ENCODE peak calls at places on chromosome 13, in six cellular contexts. D is naive thymus-derived CD4-positive, alpha-beta T cell; P is iPS-NIHi11; I is stimulated activated CD4-positive, alpha-beta T cell treated with anti-CD3 and anti-CD28 coated beads, TNF-alpha, amount 100 ng/mL, for 48 hours; K is hippocampal formation; L is lower leg skin. Y is an unnamed sample.

GRCh38 chr13:28470286-28470685 is 24.6 kb downstream of the FLT1 start:
- DNase-seq in D (no peak), P (no peak), I (no peak), K (no peak), L (no peak), Y (no peak)

GRCh38 chr13:96011291-96011875 is 41.8 kb downstream of the UGGT2 start:
- DNase-seq in D (no peak), P (no peak), I (no peak), K (no peak), L (no peak), Y (no peak)

GRCh38 chr13:20190481-20191310 is 2.0 kb downstream of the GJB2 start:
- DNase-seq in D (no peak), P (no peak), I (no peak), K (no peak), L (no peak), Y (no peak)

GRCh38 chr13:100633461-100633860 is 41.1 kb downstream of the TMTC4 start:
- DNase-seq in D (no peak), P (no peak), I (no peak), K (no peak), L (no peak), Y (no peak)

GRCh38 chr13:83773961-83774360 is 108.3 kb downstream of the SLITRK1 start:
- DNase-seq in D (no peak), P (no peak), I (no peak), K (no peak), L (no peak), Y (no peak)

GRCh38 chr13:80030491-80030890 is 310.4 kb downstream of the SPRY2 start:
- DNase-seq in D (no peak), P (peak), I (no peak), K (no peak), L (no peak), Y (peak)

GRCh38 chr13:41509996-41510395 is 52.6 kb downstream of the RGCC start:
- DNase-seq in D (no peak), P (no peak), I (no peak), K (no peak), L (peak), Y (no peak)

GRCh38 chr13:85137516-85137915 is 661.7 kb downstream of the SLITRK6 start:
- DNase-seq in D (no peak), P (no peak), I (no peak), K (no peak), L (no peak), Y (no peak)

GRCh38 chr13:84607614-84608013 is 725.3 kb upstream of the SLITRK1 start:
- DNase-seq in D (no peak), P (no peak), I (no peak), K (no peak), L (no peak), Y (no peak)

GRCh38 chr13:61113140-61113658 is 302.4 kb downstream of the PCDH20 start:
- DNase-seq in D (no peak), P (no peak), I (no peak), K (no peak), L (no peak), Y (no peak)

GRCh38 chr13:25267715-25268114 is 19.6 kb downstream of the MTMR6 start:
- DNase-seq in D (no peak), P (no peak), I (no peak), K (no peak), L (no peak), Y (no peak)

GRCh38 chr13:43792456-43792855 is 5.7 kb upstream of the ENOX1 start:
- DNase-seq in D (no peak), P (no peak), I (no peak), K (no peak), L (no peak), Y (no peak)

GRCh38 chr13:112545866-112546265 is 42.1 kb downstream of the TUBGCP3 start:
- DNase-seq in D (no peak), P (no peak), I (no peak), K (no peak), L (no peak), Y (no peak)

GRCh38 chr13:76936736-76937135 is 11.6 kb upstream of the ACOD1 start:
- DNase-seq in D (no peak), P (no peak), I (no peak), K (no peak), L (no peak), Y (no peak)

GRCh38 chr13:76383671-76384461 is 502.3 kb downstream of the KCTD12 start:
- DNase-seq in D (no peak), P (no peak), I (no peak), K (peak), L (no peak), Y (no peak)

GRCh38 chr13:71866173-71867091 is 572 bp downstream of the DACH1 start:
- DNase-seq in D (peak), P (peak), I (no peak), K (no peak), L (peak), Y (no peak)

GRCh38 chr13:46546084-46546786 is 6.7 kb upstream of the LRCH1 start:
- DNase-seq in D (no peak), P (no peak), I (no peak), K (no peak), L (no peak), Y (no peak)

GRCh38 chr13:44894001-44894770 is 95.1 kb downstream of the NUFIP1 start:
- DNase-seq in D (no peak), P (no peak), I (no peak), K (no peak), L (no peak), Y (no peak)

GRCh38 chr13:36552334-36552733 is 120.0 kb downstream of the CCNA1 start:
- DNase-seq in D (no peak), P (no peak), I (no peak), K (no peak), L (no peak), Y (no peak)

GRCh38 chr13:103976371-103976770 is 910.2 kb upstream of the SLC10A2 start:
- DNase-seq in D (no peak), P (no peak), I (no peak), K (no peak), L (no peak), Y (no peak)

GRCh38 chr13:25733061-25733491 is 318.7 kb downstream of the SHISA2 start:
- DNase-seq in D (no peak), P (no peak), I (no peak), K (no peak), L (no peak), Y (no peak)

GRCh38 chr13:39415403-39415802 is 187.6 kb downstream of the LHFPL6 start:
- DNase-seq in D (peak), P (no peak), I (no peak), K (no peak), L (no peak), Y (peak)

GRCh38 chr13:98549006-98549727 is 27.7 kb downstream of the STK24 start:
- DNase-seq in D (no peak), P (no peak), I (no peak), K (no peak), L (no peak), Y (no peak)

GRCh38 chr13:80684525-80685017 is 343.6 kb upstream of the SPRY2 start:
- DNase-seq in D (no peak), P (no peak), I (no peak), K (peak), L (no peak), Y (no peak)

GRCh38 chr13:23969672-23970071 is 72.4 kb upstream of the C1QTNF9B start:
- DNase-seq in D (no peak), P (no peak), I (no peak), K (no peak), L (no peak), Y (no peak)

GRCh38 chr13:98484289-98485219 is 92.4 kb downstream of the STK24 start:
- DNase-seq in D (no peak), P (peak), I (peak), K (no peak), L (peak), Y (peak)

GRCh38 chr13:108920137-108920536 is 290.7 kb downstream of the MYO16 start:
- DNase-seq in D (no peak), P (no peak), I (no peak), K (no peak), L (no peak), Y (no peak)

Y was measured in HCT116.